ENCODE peak calls at places on chromosomes 5 and 9, in nine cellular contexts. One of them, this sample, is unnamed.

GRCh38 chr9:278651-279050 is 64.0 kb downstream of the DOCK8 start:
- DNase-seq in brain microvascular endothelial cell: no peak
- DNase-seq in suprapubic skin: no peak
- DNase-seq in stomach: peak; percentile 27
- DNase-seq in RWPE1: no peak
- DNase-seq in neural progenitor cell: no peak
- DNase-seq in heart left ventricle: no peak
- DNase-seq in WERI-Rb-1: no peak
- DNase-seq in SJSA1: no peak
- DNase-seq in this sample: no peak

GRCh38 chr5:114438471-114438870 is 76.6 kb downstream of the KCNN2 start:
- DNase-seq in brain microvascular endothelial cell: no peak
- DNase-seq in suprapubic skin: no peak
- DNase-seq in stomach: no peak
- DNase-seq in RWPE1: no peak
- DNase-seq in neural progenitor cell: no peak
- DNase-seq in heart left ventricle: no peak
- DNase-seq in WERI-Rb-1: no peak
- DNase-seq in SJSA1: no peak
- DNase-seq in this sample: no peak

GRCh38 chr9:124351672-124352468 is 63.4 kb downstream of the PSMB7 start:
- DNase-seq in brain microvascular endothelial cell: no peak
- DNase-seq in suprapubic skin: peak; percentile 78
- DNase-seq in stomach: no peak
- DNase-seq in RWPE1: no peak
- DNase-seq in neural progenitor cell: no peak
- DNase-seq in heart left ventricle: no peak
- DNase-seq in WERI-Rb-1: no peak
- DNase-seq in SJSA1: no peak
- DNase-seq in this sample: no peak

GRCh38 chr9:19522558-19522957 is 113.7 kb downstream of the ACER2 start:
- DNase-seq in brain microvascular endothelial cell: no peak
- DNase-seq in suprapubic skin: no peak
- DNase-seq in stomach: no peak
- DNase-seq in RWPE1: no peak
- DNase-seq in neural progenitor cell: no peak
- DNase-seq in heart left ventricle: no peak
- DNase-seq in WERI-Rb-1: no peak
- DNase-seq in SJSA1: no peak
- DNase-seq in this sample: no peak

GRCh38 chr5:149940077-149940574 is 4.5 kb downstream of the PDE6A start:
- DNase-seq in brain microvascular endothelial cell: no peak
- DNase-seq in suprapubic skin: no peak
- DNase-seq in stomach: no peak
- DNase-seq in RWPE1: no peak
- DNase-seq in neural progenitor cell: no peak
- DNase-seq in heart left ventricle: no peak
- DNase-seq in WERI-Rb-1: no peak
- DNase-seq in SJSA1: no peak
- DNase-seq in this sample: no peak

GRCh38 chr9:107894572-107895261 is 405.1 kb upstream of the KLF4 start:
- DNase-seq in brain microvascular endothelial cell: no peak
- DNase-seq in suprapubic skin: no peak
- DNase-seq in stomach: no peak
- DNase-seq in RWPE1: no peak
- DNase-seq in neural progenitor cell: no peak
- DNase-seq in heart left ventricle: no peak
- DNase-seq in WERI-Rb-1: no peak
- DNase-seq in SJSA1: no peak
- DNase-seq in this sample: no peak

GRCh38 chr9:118170032-118170955 is 466.1 kb downstream of the TLR4 start:
- DNase-seq in brain microvascular endothelial cell: peak; percentile 43
- DNase-seq in suprapubic skin: no peak
- DNase-seq in stomach: no peak
- DNase-seq in RWPE1: peak; percentile 51
- DNase-seq in neural progenitor cell: peak; percentile 84
- DNase-seq in heart left ventricle: no peak
- DNase-seq in WERI-Rb-1: peak; percentile 77
- DNase-seq in SJSA1: peak; percentile 1
- DNase-seq in this sample: peak; percentile 59

GRCh38 chr5:144368556-144368955 is 197.9 kb downstream of the KCTD16 start:
- DNase-seq in brain microvascular endothelial cell: no peak
- DNase-seq in suprapubic skin: no peak
- DNase-seq in stomach: no peak
- DNase-seq in RWPE1: no peak
- DNase-seq in neural progenitor cell: no peak
- DNase-seq in heart left ventricle: no peak
- DNase-seq in WERI-Rb-1: no peak
- DNase-seq in SJSA1: no peak
- DNase-seq in this sample: no peak

GRCh38 chr5:56369333-56369947 is 136.3 kb upstream of the ANKRD55 start:
- DNase-seq in brain microvascular endothelial cell: no peak
- DNase-seq in suprapubic skin: no peak
- DNase-seq in stomach: no peak
- DNase-seq in RWPE1: no peak
- DNase-seq in neural progenitor cell: no peak
- DNase-seq in heart left ventricle: no peak
- DNase-seq in WERI-Rb-1: no peak
- DNase-seq in SJSA1: no peak
- DNase-seq in this sample: no peak

DNA sequence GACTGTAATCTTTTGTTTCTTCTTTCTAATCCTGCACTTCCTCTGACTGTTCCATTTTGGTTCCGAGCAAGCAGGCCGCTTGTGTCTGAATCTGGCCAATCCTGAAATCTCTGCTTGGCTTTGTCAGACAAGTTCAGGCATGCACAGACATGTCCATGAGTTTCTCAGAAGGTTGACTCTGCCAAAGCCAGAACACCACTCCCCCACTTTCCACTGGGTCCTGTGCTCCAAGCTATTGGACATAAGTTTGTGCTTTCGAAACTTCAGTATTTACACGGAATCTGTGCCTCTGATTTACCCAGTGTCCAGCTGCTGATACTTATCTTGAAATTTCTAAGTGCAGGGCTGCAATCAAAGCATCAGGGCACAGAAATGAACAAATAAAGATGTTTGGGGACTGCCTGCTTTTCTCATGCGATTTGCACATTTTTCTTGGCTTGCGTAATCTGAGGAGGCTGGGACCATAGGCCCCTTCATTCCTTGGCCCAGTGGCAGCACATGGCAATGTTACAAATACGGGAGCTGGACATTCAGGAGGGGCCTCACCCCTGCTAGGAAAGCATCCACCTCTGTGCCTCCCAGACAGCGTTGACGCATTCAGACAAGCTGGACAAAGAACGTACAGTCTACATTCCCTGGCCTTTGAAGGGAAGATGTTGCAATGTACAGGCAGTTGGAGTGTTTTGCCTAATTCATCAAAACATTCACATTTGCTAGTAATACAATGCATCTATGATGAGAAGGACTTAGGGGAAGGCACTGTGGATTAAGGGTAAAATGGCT is 209.2 kb upstream of the PAPPA start:
- DNase-seq in brain microvascular endothelial cell: peak; percentile 96
- DNase-seq in suprapubic skin: peak; percentile 86
- DNase-seq in stomach: peak; percentile 45
- DNase-seq in RWPE1: peak; percentile 83
- DNase-seq in neural progenitor cell: peak; percentile 4
- DNase-seq in heart left ventricle: peak; percentile 69
- DNase-seq in WERI-Rb-1: peak; percentile 90
- DNase-seq in SJSA1: peak; percentile 93
- DNase-seq in this sample: no peak
- H3K27ac ChIP-seq in brain microvascular endothelial cell: peak overlapping the region; percentile 97
- H3K27ac ChIP-seq in suprapubic skin: peak overlapping the region; percentile 58
- H3K27ac ChIP-seq in stomach: peak overlapping the region; percentile 66
- H3K27ac ChIP-seq in RWPE1: peak overlapping the region; percentile 76
- H3K27ac ChIP-seq in neural progenitor cell: no peak overlapping the region
- H3K27ac ChIP-seq in heart left ventricle: peak overlapping the region; percentile 76
- H3K27ac ChIP-seq in WERI-Rb-1: peak overlapping the region; percentile 84
- H3K27ac ChIP-seq in SJSA1: peak overlapping the region; percentile 91
- H3K27ac ChIP-seq in this sample: no peak overlapping the region

DNA sequence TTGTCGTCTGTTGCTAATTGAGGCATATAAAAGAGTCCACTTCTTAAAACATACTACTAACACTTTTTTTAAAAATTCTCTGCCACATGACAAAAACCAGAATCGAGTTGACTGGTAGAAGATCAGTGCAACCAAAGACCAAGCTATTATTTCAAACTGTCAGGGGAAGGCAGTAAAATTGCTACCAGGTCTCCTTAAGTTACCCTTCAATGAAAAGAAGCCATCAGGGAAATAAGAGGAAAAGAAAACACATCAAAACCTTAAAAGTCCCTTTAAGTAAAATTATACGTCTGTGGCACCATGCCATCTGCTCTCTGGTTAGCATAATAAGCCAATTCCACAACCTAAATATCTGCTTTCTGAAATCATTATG is 9.6 kb downstream of the ZNF608 start:
- DNase-seq in brain microvascular endothelial cell: no peak
- DNase-seq in suprapubic skin: no peak
- DNase-seq in stomach: no peak
- DNase-seq in RWPE1: no peak
- DNase-seq in neural progenitor cell: no peak
- DNase-seq in heart left ventricle: no peak
- DNase-seq in WERI-Rb-1: no peak
- DNase-seq in SJSA1: no peak
- DNase-seq in this sample: no peak
- H3K27ac ChIP-seq in brain microvascular endothelial cell: no peak overlapping the region
- H3K27ac ChIP-seq in suprapubic skin: no peak overlapping the region
- H3K27ac ChIP-seq in stomach: no peak overlapping the region
- H3K27ac ChIP-seq in RWPE1: no peak overlapping the region
- H3K27ac ChIP-seq in neural progenitor cell: no peak overlapping the region
- H3K27ac ChIP-seq in heart left ventricle: no peak overlapping the region
- H3K27ac ChIP-seq in WERI-Rb-1: peak overlapping the region; percentile 29
- H3K27ac ChIP-seq in SJSA1: no peak overlapping the region
- H3K27ac ChIP-seq in this sample: no peak overlapping the region

DNA sequence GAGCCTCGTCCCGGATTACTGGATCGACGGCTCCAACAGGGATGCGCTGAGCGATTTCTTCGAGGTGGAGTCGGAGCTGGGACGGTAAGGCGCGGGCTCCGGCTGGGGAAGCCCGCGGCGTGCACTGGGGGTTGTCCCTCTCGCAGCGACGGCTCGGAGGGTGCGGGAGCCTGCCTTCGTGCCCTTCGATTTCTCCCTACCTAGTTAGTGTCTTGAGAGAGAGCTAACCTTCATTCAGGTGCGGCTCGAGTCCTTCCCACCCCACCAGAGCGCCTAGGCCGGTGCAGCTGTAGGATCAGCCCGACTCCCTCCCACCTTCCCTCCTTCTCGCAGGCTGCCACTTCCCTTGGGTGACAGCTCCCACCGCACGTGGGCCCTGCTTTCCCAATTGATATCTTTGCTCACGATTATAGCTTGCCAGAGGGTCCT is 391 bp downstream of the CAMK4 start:
- DNase-seq in brain microvascular endothelial cell: no peak
- DNase-seq in suprapubic skin: no peak
- DNase-seq in stomach: no peak
- DNase-seq in RWPE1: peak; percentile 45
- DNase-seq in neural progenitor cell: no peak
- DNase-seq in heart left ventricle: peak; percentile 45
- DNase-seq in WERI-Rb-1: no peak
- DNase-seq in SJSA1: no peak
- DNase-seq in this sample: peak; percentile 57
- H3K27ac ChIP-seq in brain microvascular endothelial cell: no peak overlapping the region
- H3K27ac ChIP-seq in suprapubic skin: no peak overlapping the region
- H3K27ac ChIP-seq in stomach: no peak overlapping the region
- H3K27ac ChIP-seq in RWPE1: peak overlapping the region; percentile 74
- H3K27ac ChIP-seq in neural progenitor cell: no peak overlapping the region
- H3K27ac ChIP-seq in heart left ventricle: no peak overlapping the region
- H3K27ac ChIP-seq in WERI-Rb-1: peak overlapping the region; percentile 77
- H3K27ac ChIP-seq in SJSA1: no peak overlapping the region
- H3K27ac ChIP-seq in this sample: peak overlapping the region; percentile 62

GRCh38 chr5:91288517-91288916 is 94.6 kb downstream of the ARRDC3 start:
- DNase-seq in brain microvascular endothelial cell: no peak
- DNase-seq in suprapubic skin: no peak
- DNase-seq in stomach: no peak
- DNase-seq in RWPE1: no peak
- DNase-seq in neural progenitor cell: no peak
- DNase-seq in heart left ventricle: no peak
- DNase-seq in WERI-Rb-1: peak; percentile 41
- DNase-seq in SJSA1: no peak
- DNase-seq in this sample: no peak
- H3K27ac ChIP-seq in brain microvascular endothelial cell: no peak overlapping the region
- H3K27ac ChIP-seq in suprapubic skin: no peak overlapping the region
- H3K27ac ChIP-seq in stomach: peak overlapping the region; percentile 53
- H3K27ac ChIP-seq in RWPE1: no peak overlapping the region
- H3K27ac ChIP-seq in neural progenitor cell: no peak overlapping the region
- H3K27ac ChIP-seq in heart left ventricle: peak overlapping the region; percentile 53
- H3K27ac ChIP-seq in WERI-Rb-1: peak overlapping the region; percentile 26
- H3K27ac ChIP-seq in SJSA1: no peak overlapping the region
- H3K27ac ChIP-seq in this sample: no peak overlapping the region

GRCh38 chr5:121979691-121980090 is 17.9 kb downstream of the SRFBP1 start:
- DNase-seq in brain microvascular endothelial cell: no peak
- DNase-seq in suprapubic skin: no peak
- DNase-seq in stomach: no peak
- DNase-seq in RWPE1: no peak
- DNase-seq in neural progenitor cell: no peak
- DNase-seq in heart left ventricle: no peak
- DNase-seq in WERI-Rb-1: no peak
- DNase-seq in SJSA1: no peak
- DNase-seq in this sample: no peak

GRCh38 chr5:121982089-121982488 is 20.3 kb downstream of the SRFBP1 start:
- DNase-seq in brain microvascular endothelial cell: no peak
- DNase-seq in suprapubic skin: no peak
- DNase-seq in stomach: no peak
- DNase-seq in RWPE1: no peak
- DNase-seq in neural progenitor cell: no peak
- DNase-seq in heart left ventricle: no peak
- DNase-seq in WERI-Rb-1: no peak
- DNase-seq in SJSA1: no peak
- DNase-seq in this sample: no peak

GRCh38 chr5:121981254-121981653 is 19.5 kb downstream of the SRFBP1 start:
- DNase-seq in brain microvascular endothelial cell: no peak
- DNase-seq in suprapubic skin: no peak
- DNase-seq in stomach: no peak
- DNase-seq in RWPE1: no peak
- DNase-seq in neural progenitor cell: no peak
- DNase-seq in heart left ventricle: no peak
- DNase-seq in WERI-Rb-1: no peak
- DNase-seq in SJSA1: no peak
- DNase-seq in this sample: no peak

GRCh38 chr5:121984250-121984649 is 22.5 kb downstream of the SRFBP1 start:
- DNase-seq in brain microvascular endothelial cell: no peak
- DNase-seq in suprapubic skin: no peak
- DNase-seq in stomach: no peak
- DNase-seq in RWPE1: no peak
- DNase-seq in neural progenitor cell: no peak
- DNase-seq in heart left ventricle: no peak
- DNase-seq in WERI-Rb-1: no peak
- DNase-seq in SJSA1: no peak
- DNase-seq in this sample: no peak

GRCh38 chr5:121982500-121983261 is 20.9 kb downstream of the SRFBP1 start:
- DNase-seq in brain microvascular endothelial cell: no peak
- DNase-seq in suprapubic skin: no peak
- DNase-seq in stomach: no peak
- DNase-seq in RWPE1: peak; percentile 17
- DNase-seq in neural progenitor cell: no peak
- DNase-seq in heart left ventricle: no peak
- DNase-seq in WERI-Rb-1: no peak
- DNase-seq in SJSA1: no peak
- DNase-seq in this sample: no peak
- H3K27ac ChIP-seq in brain microvascular endothelial cell: no peak overlapping the region
- H3K27ac ChIP-seq in suprapubic skin: peak overlapping the region; percentile 6
- H3K27ac ChIP-seq in stomach: no peak overlapping the region
- H3K27ac ChIP-seq in RWPE1: no peak overlapping the region
- H3K27ac ChIP-seq in neural progenitor cell: no peak overlapping the region
- H3K27ac ChIP-seq in heart left ventricle: no peak overlapping the region
- H3K27ac ChIP-seq in WERI-Rb-1: no peak overlapping the region
- H3K27ac ChIP-seq in SJSA1: no peak overlapping the region
- H3K27ac ChIP-seq in this sample: no peak overlapping the region

This sample was measured in caudate nucleus.